ENCODE peak calls at places on chromosomes 4 and X, in seven cellular contexts. E is PC-3, C is lower leg skin, T is OCI-LY7, J is coronary artery, D is AG10803, W is endothelial cell. M is an unnamed sample.

GRCh38 chr4:54545663-54546424 is 111.9 kb upstream of the KIT start:
- DNase-seq in E (no peak), C (no peak), T (no peak), J (no peak), D (peak; percentile 60), W (no peak), M (no peak)

GRCh38 chrX:132023896-132024386 is 839 bp downstream of the STK26 start:
- DNase-seq in E (peak; percentile 31), C (no peak), T (peak; percentile 57), J (no peak), D (no peak), W (no peak), M (no peak)

GRCh38 chrX:11458175-11458574 is 165.0 kb downstream of the AMELX start:
- DNase-seq in E (peak; percentile 50), C (no peak), T (no peak), J (no peak), D (peak; percentile 65), W (no peak), M (no peak)

GRCh38 chr4:101791189-101791572 is 651 bp downstream of the BANK1 start:
- DNase-seq in E (peak; percentile 45), C (peak; percentile 58), T (no peak), J (no peak), D (no peak), W (no peak), M (no peak)

GRCh38 chr4:169099775-169100180 is 89.7 kb upstream of the CBR4 start:
- DNase-seq in E (no peak), C (no peak), T (no peak), J (no peak), D (peak; percentile 72), W (no peak), M (no peak)

GRCh38 chrX:267771-268261 is 13.4 kb upstream of the PLCXD1 start:
- DNase-seq in E (no peak), C (peak; percentile 72), T (no peak), J (peak; percentile 54), D (no peak), W (no peak), M (no peak)

GRCh38 chr4:39614487-39615162 is 24.0 kb downstream of the SMIM14 start:
- DNase-seq in E (peak; percentile 69), C (no peak), T (no peak), J (no peak), D (peak; percentile 62), W (no peak), M (no peak)

GRCh38 chr4:140037353-140038030 is 116.5 kb downstream of the MAML3 start:
- DNase-seq in E (peak; percentile 92), C (no peak), T (no peak), J (no peak), D (peak; percentile 79), W (no peak), M (no peak)

GRCh38 chr4:17957689-17958088 is 63.9 kb downstream of the LCORL start:
- DNase-seq in E (no peak), C (no peak), T (no peak), J (no peak), D (no peak), W (no peak), M (no peak)

GRCh38 chr4:102478186-102478585 is 23.0 kb upstream of the NFKB1 start:
- DNase-seq in E (no peak), C (no peak), T (no peak), J (no peak), D (no peak), W (no peak), M (no peak)

GRCh38 chrX:130994671-130995070 is 63.5 kb upstream of the ARHGAP36 start:
- DNase-seq in E (peak; percentile 40), C (no peak), T (peak; percentile 22), J (no peak), D (peak; percentile 0), W (peak; percentile 22), M (no peak)
- TF ChIP-seq CTCF in E (peak; percentile 76), C (no peak), T (peak; percentile 81), J (no peak), D (peak; percentile 38), W (peak; percentile 84), M (peak; percentile 64)

DNA sequence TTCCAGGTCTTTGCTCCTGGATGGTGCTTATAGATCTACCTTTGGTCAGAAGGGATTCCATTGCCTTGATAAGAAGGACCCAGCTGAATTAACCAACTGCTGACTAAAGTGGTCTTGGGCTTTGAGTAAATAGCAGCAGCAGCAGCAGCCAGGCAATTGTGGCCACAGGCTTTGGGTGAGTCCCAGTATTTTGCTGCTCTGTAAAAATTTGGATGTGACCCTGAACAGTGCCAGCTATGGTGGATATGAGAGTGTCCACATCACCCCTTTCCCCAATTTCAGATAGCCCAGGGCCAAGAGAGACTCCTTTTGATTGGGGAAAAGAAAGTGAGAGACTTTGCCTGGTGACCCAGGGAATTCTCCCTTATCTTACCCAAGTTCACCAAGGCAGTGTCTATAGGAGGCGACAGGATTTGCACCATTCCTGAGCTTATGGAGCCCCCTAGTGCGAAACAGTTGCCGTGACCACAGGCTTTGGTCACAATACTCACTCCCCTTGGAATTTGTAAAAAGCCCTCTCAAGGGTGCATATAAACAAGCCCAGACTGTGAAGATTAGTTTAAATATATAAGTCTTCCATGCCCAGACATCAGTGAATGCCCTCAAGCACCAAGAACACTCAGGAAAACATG is 518.0 kb downstream of the TMA16 start:
- DNase-seq in E (peak; percentile 58), C (no peak), T (peak; percentile 10), J (no peak), D (no peak), W (peak; percentile 58), M (no peak)
- TF ChIP-seq CTCF in E (peak; percentile 71), C (no peak), T (peak; percentile 64), J (no peak), D (no peak), W (peak; percentile 41), M (peak; percentile 54)

DNA sequence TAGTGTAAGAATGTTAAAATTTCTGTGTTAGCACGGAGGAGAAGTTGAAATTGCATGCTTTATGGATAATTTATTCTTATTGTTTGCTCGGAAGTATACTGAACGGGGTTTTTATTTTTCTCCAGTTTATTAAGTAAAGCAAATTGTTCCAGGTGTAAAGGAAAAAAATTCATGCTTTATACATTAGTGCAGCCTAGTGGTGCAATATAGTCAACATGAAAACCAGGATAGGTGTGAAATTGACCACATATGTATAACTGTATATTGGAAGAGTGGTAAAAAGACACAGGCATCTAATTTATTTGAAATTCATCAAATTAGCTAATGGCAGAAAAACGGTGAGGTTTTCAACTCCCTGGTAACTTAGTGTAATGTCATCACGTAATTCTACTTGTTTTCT is 959 bp downstream of the BRS3 start:
- DNase-seq in E (peak; percentile 42), C (no peak), T (no peak), J (no peak), D (no peak), W (no peak), M (no peak)
- TF ChIP-seq CTCF in E (peak; percentile 55), C (no peak), T (no peak), J (no peak), D (no peak), W (no peak), M (no peak)

DNA sequence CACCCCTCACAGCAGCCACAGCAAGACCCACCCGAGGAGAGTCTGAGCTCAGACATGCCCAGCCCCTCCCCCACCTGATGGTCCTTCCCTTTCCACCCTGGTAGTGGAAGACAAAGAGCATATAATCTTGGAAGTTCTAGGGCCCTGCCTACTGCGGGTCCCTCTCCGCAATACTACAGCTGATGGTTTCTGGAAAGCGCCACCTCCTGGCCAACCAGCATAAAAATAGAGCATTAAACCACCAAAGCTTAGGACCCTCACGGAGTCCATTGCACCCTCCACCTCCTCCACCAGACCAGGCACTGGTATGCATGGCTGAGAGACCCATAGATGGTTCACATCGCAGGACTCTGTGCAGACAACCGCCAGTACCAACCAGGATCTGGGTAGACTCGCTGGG is 78.2 kb downstream of the SH3BGRL start:
- DNase-seq in E (no peak), C (no peak), T (no peak), J (no peak), D (no peak), W (peak; percentile 3), M (no peak)
- TF ChIP-seq CTCF in E (peak; percentile 43), C (no peak), T (peak; percentile 50), J (no peak), D (no peak), W (peak; percentile 25), M (peak; percentile 10)

GRCh38 chrX:68650491-68650890 is 3.0 kb downstream of the STARD8 start:
- DNase-seq in E (peak; percentile 13), C (no peak), T (no peak), J (no peak), D (peak; percentile 46), W (no peak), M (no peak)
- TF ChIP-seq CTCF in E (no peak), C (no peak), T (no peak), J (no peak), D (no peak), W (no peak), M (no peak)

GRCh38 chr4:15149842-15150592 is 147.7 kb downstream of the CPEB2 start:
- DNase-seq in E (peak; percentile 72), C (peak; percentile 91), T (peak; percentile 11), J (peak; percentile 78), D (peak; percentile 77), W (peak; percentile 27), M (peak; percentile 91)
- TF ChIP-seq CTCF in E (no peak), C (no peak), T (no peak), J (no peak), D (peak; percentile 34), W (no peak), M (peak; percentile 30)

GRCh38 chrX:49242545-49243066 is 7.3 kb downstream of the CCDC22 start:
- DNase-seq in E (peak; percentile 45), C (no peak), T (no peak), J (no peak), D (no peak), W (no peak), M (no peak)

GRCh38 chrX:49243166-49243565 is 7.9 kb downstream of the CCDC22 start:
- DNase-seq in E (no peak), C (no peak), T (no peak), J (no peak), D (no peak), W (no peak), M (no peak)

GRCh38 chrX:49247346-49247745 is 12.1 kb downstream of the CCDC22 start:
- DNase-seq in E (no peak), C (no peak), T (no peak), J (no peak), D (no peak), W (no peak), M (no peak)

GRCh38 chrX:49246541-49246940 is 11.3 kb downstream of the CCDC22 start:
- DNase-seq in E (no peak), C (no peak), T (no peak), J (no peak), D (no peak), W (no peak), M (no peak)

DNA sequence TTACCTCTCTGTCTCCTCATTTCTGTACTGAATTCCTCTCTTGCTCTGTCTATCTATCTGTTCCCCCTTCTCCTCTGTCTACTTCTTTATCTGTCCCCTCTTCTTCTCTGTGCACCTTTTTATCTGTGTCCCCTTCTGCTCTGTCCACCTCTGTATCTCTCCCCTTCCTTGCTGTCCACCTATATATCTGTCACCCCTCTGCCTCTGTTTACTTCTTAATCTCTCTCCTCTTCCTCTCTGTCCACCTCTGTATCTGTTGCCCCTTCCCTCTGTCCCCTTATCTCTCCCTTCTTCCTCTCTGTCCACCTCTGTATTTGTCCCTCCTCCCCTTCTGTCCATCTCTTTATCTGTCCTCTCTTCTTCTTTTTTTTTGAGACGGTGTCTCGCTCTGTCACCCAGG is 8.9 kb downstream of the CCDC22 start:
- DNase-seq in E (no peak), C (no peak), T (no peak), J (no peak), D (no peak), W (no peak), M (no peak)
- TF ChIP-seq CTCF in E (no peak), C (no peak), T (no peak), J (no peak), D (no peak), W (no peak), M (no peak)